ENCODE peak calls at places on chromosomes 3 and 15, in six cellular contexts. A is T-helper 1 cell; V is fibroblast of villous mesenchyme; P is activated gamma-delta T cell treated with Interleukin-2 at 50 U/mL for 16 hours; H is CD8-positive, alpha-beta T cell; M is stimulated activated CD4-positive, alpha-beta T cell treated with anti-CD3 and anti-CD28 coated beads, Interleukin-12 subunit alpha, Interleukin-12 subunit beta, amount 100 ng/mL, for 4 hours. K is an unnamed sample.

GRCh38 chr3:184360070-184360833 is 1.2 kb downstream of the CLCN2 start:
- DNase-seq in V (no peak), P (no peak), A (no peak), H (no peak), M (no peak), K (no peak)

GRCh38 chr3:94130690-94131089 is 67.8 kb downstream of the NSUN3 start:
- DNase-seq in H (no peak), M (no peak), A (no peak), V (no peak), P (no peak), K (no peak)

GRCh38 chr15:90817117-90818057 is 51.0 kb upstream of the FURIN start:
- DNase-seq in P (no peak), M (no peak), A (no peak), H (no peak), V (no peak), K (no peak)

GRCh38 chr3:180311242-180311641 is 274.5 kb upstream of the PEX5L start:
- DNase-seq in A (no peak), P (no peak), V (no peak), H (no peak), M (no peak), K (no peak)

GRCh38 chr15:99326235-99326634 is 75.0 kb downstream of the LRRC28 start:
- DNase-seq in M (no peak), A (no peak), P (no peak), V (no peak), H (no peak), K (no peak)

GRCh38 chr3:140117111-140117526 is 182.1 kb downstream of the CLSTN2 start:
- DNase-seq in P (no peak), A (no peak), H (no peak), M (no peak), V (peak), K (no peak)

GRCh38 chr15:34693053-34693744 is 61.6 kb downstream of the GJD2 start:
- DNase-seq in P (no peak), H (no peak), V (peak), A (no peak), M (no peak), K (no peak)

GRCh38 chr3:4899654-4900236 is 79.5 kb upstream of the BHLHE40 start:
- DNase-seq in M (no peak), A (no peak), V (no peak), P (no peak), H (no peak), K (no peak)

GRCh38 chr3:133301731-133302130 is 98.1 kb upstream of the BFSP2 start:
- DNase-seq in V (no peak), A (no peak), M (no peak), P (no peak), H (no peak), K (no peak)

GRCh38 chr3:86708908-86709307 is 282.0 kb downstream of the VGLL3 start:
- DNase-seq in H (no peak), V (no peak), P (no peak), M (no peak), A (no peak), K (no peak)